ENCODE peak calls at places on chromosomes 7 and 10, in seven cellular contexts. One of them, this sample, is unnamed.

GRCh38 chr7:66047426-66047825 is 28.2 kb upstream of the ASL start:
- DNase-seq in Peyer's patch: no peak
- DNase-seq in testis: no peak
- DNase-seq in adrenal gland: peak; percentile 69
- DNase-seq in heart left ventricle: no peak
- DNase-seq in A549: peak; percentile 77
- DNase-seq in sigmoid colon: no peak
- DNase-seq in this sample: no peak

GRCh38 chr10:30034433-30035137 is 24.8 kb downstream of the JCAD start:
- DNase-seq in adrenal gland: no peak
- DNase-seq in A549: no peak
- DNase-seq in sigmoid colon: no peak
- DNase-seq in heart left ventricle: no peak
- DNase-seq in Peyer's patch: no peak
- DNase-seq in testis: no peak
- DNase-seq in this sample: no peak

GRCh38 chr7:130135208-130136205 is 65.2 kb downstream of the KLHDC10 start:
- DNase-seq in A549: no peak
- DNase-seq in Peyer's patch: no peak
- DNase-seq in adrenal gland: no peak
- DNase-seq in sigmoid colon: no peak
- DNase-seq in heart left ventricle: no peak
- DNase-seq in testis: no peak
- DNase-seq in this sample: no peak

GRCh38 chr7:12458520-12459131 is 55.0 kb upstream of the VWDE start:
- DNase-seq in testis: no peak
- DNase-seq in sigmoid colon: no peak
- DNase-seq in A549: peak; percentile 41
- DNase-seq in adrenal gland: no peak
- DNase-seq in Peyer's patch: no peak
- DNase-seq in heart left ventricle: no peak
- DNase-seq in this sample: no peak

GRCh38 chr7:240887-241421 is 48.6 kb downstream of the FAM20C start:
- DNase-seq in adrenal gland: no peak
- DNase-seq in A549: no peak
- DNase-seq in sigmoid colon: no peak
- DNase-seq in Peyer's patch: no peak
- DNase-seq in heart left ventricle: no peak
- DNase-seq in testis: no peak
- DNase-seq in this sample: no peak

GRCh38 chr7:142383826-142384507 is 126.1 kb upstream of the PRSS58 start:
- DNase-seq in Peyer's patch: no peak
- DNase-seq in heart left ventricle: no peak
- DNase-seq in A549: no peak
- DNase-seq in testis: no peak
- DNase-seq in adrenal gland: no peak
- DNase-seq in sigmoid colon: no peak
- DNase-seq in this sample: no peak

GRCh38 chr10:580796-581195 is 108.7 kb downstream of the DIP2C start:
- DNase-seq in heart left ventricle: no peak
- DNase-seq in A549: no peak
- DNase-seq in testis: no peak
- DNase-seq in sigmoid colon: no peak
- DNase-seq in Peyer's patch: no peak
- DNase-seq in adrenal gland: peak; percentile 57
- DNase-seq in this sample: no peak

GRCh38 chr10:121308046-121308445 is 290.2 kb downstream of the FGFR2 start:
- DNase-seq in testis: no peak
- DNase-seq in Peyer's patch: no peak
- DNase-seq in A549: no peak
- DNase-seq in sigmoid colon: no peak
- DNase-seq in adrenal gland: no peak
- DNase-seq in heart left ventricle: no peak
- DNase-seq in this sample: no peak

GRCh38 chr10:72016608-72017310 is 52.6 kb downstream of the CHST3 start:
- DNase-seq in adrenal gland: peak; percentile 61
- DNase-seq in Peyer's patch: no peak
- DNase-seq in A549: no peak
- DNase-seq in sigmoid colon: no peak
- DNase-seq in testis: no peak
- DNase-seq in heart left ventricle: peak; percentile 75
- DNase-seq in this sample: no peak

GRCh38 chr7:101996131-101996691 is 178.8 kb downstream of the CUX1 start:
- DNase-seq in Peyer's patch: no peak
- DNase-seq in testis: no peak
- DNase-seq in sigmoid colon: no peak
- DNase-seq in heart left ventricle: no peak
- DNase-seq in adrenal gland: no peak
- DNase-seq in A549: no peak
- DNase-seq in this sample: no peak

GRCh38 chr10:109027534-109028185 is 895.7 kb downstream of the XPNPEP1 start:
- DNase-seq in adrenal gland: no peak
- DNase-seq in sigmoid colon: no peak
- DNase-seq in Peyer's patch: no peak
- DNase-seq in heart left ventricle: no peak
- DNase-seq in A549: no peak
- DNase-seq in testis: no peak
- DNase-seq in this sample: no peak

GRCh38 chr7:82593780-82594179 is 150.2 kb upstream of the CACNA2D1 start:
- DNase-seq in sigmoid colon: no peak
- DNase-seq in adrenal gland: no peak
- DNase-seq in A549: no peak
- DNase-seq in heart left ventricle: no peak
- DNase-seq in Peyer's patch: no peak
- DNase-seq in testis: no peak
- DNase-seq in this sample: no peak

GRCh38 chr7:151899513-151900360 is 22.8 kb upstream of the PRKAG2 start:
- DNase-seq in testis: no peak
- DNase-seq in adrenal gland: no peak
- DNase-seq in A549: no peak
- DNase-seq in heart left ventricle: no peak
- DNase-seq in sigmoid colon: peak; percentile 52
- DNase-seq in Peyer's patch: no peak
- DNase-seq in this sample: no peak

GRCh38 chr10:29250066-29250465 is 38.8 kb upstream of the LYZL1 start:
- DNase-seq in Peyer's patch: no peak
- DNase-seq in heart left ventricle: no peak
- DNase-seq in A549: no peak
- DNase-seq in adrenal gland: no peak
- DNase-seq in testis: no peak
- DNase-seq in sigmoid colon: no peak
- DNase-seq in this sample: no peak

GRCh38 chr7:131369354-131369753 is 41.7 kb downstream of the MKLN1 start:
- DNase-seq in heart left ventricle: no peak
- DNase-seq in testis: no peak
- DNase-seq in adrenal gland: no peak
- DNase-seq in A549: no peak
- DNase-seq in sigmoid colon: no peak
- DNase-seq in Peyer's patch: no peak
- DNase-seq in this sample: no peak

GRCh38 chr7:75836798-75837197 is 23.2 kb upstream of the CCL24 start:
- DNase-seq in sigmoid colon: no peak
- DNase-seq in Peyer's patch: no peak
- DNase-seq in adrenal gland: no peak
- DNase-seq in heart left ventricle: no peak
- DNase-seq in A549: no peak
- DNase-seq in testis: no peak
- DNase-seq in this sample: no peak

GRCh38 chr7:156308976-156309620 is 331.5 kb upstream of the RNF32 start:
- DNase-seq in sigmoid colon: no peak
- DNase-seq in testis: no peak
- DNase-seq in Peyer's patch: no peak
- DNase-seq in adrenal gland: no peak
- DNase-seq in heart left ventricle: no peak
- DNase-seq in A549: no peak
- DNase-seq in this sample: no peak

GRCh38 chr7:27277628-27278027 is 35.0 kb downstream of the EVX1 start:
- DNase-seq in heart left ventricle: no peak
- DNase-seq in adrenal gland: peak; percentile 77
- DNase-seq in testis: no peak
- DNase-seq in A549: peak; percentile 77
- DNase-seq in sigmoid colon: no peak
- DNase-seq in Peyer's patch: peak; percentile 76
- DNase-seq in this sample: no peak

GRCh38 chr7:47453093-47454056 is 128.5 kb downstream of the TNS3 start:
- DNase-seq in Peyer's patch: peak; percentile 77
- DNase-seq in A549: no peak
- DNase-seq in testis: peak; percentile 56
- DNase-seq in sigmoid colon: peak; percentile 89
- DNase-seq in adrenal gland: peak; percentile 78
- DNase-seq in heart left ventricle: peak; percentile 75
- DNase-seq in this sample: no peak

GRCh38 chr7:150378115-150378852 is 846 bp upstream of the ZNF775 start:
- DNase-seq in testis: no peak
- DNase-seq in heart left ventricle: peak; percentile 61
- DNase-seq in adrenal gland: peak; percentile 62
- DNase-seq in sigmoid colon: peak; percentile 76
- DNase-seq in Peyer's patch: peak; percentile 82
- DNase-seq in A549: peak; percentile 84
- DNase-seq in this sample: no peak

GRCh38 chr10:117964528-117964927 is 82.2 kb downstream of the RAB11FIP2 start:
- DNase-seq in testis: no peak
- DNase-seq in heart left ventricle: no peak
- DNase-seq in Peyer's patch: no peak
- DNase-seq in adrenal gland: no peak
- DNase-seq in sigmoid colon: no peak
- DNase-seq in A549: no peak
- DNase-seq in this sample: no peak

GRCh38 chr7:116554911-116555310 is 30.1 kb downstream of the CAV1 start:
- DNase-seq in heart left ventricle: no peak
- DNase-seq in sigmoid colon: no peak
- DNase-seq in testis: no peak
- DNase-seq in adrenal gland: no peak
- DNase-seq in A549: no peak
- DNase-seq in Peyer's patch: no peak
- DNase-seq in this sample: no peak

GRCh38 chr7:116551692-116552091 is 26.9 kb downstream of the CAV1 start:
- DNase-seq in A549: no peak
- DNase-seq in testis: no peak
- DNase-seq in adrenal gland: no peak
- DNase-seq in heart left ventricle: no peak
- DNase-seq in Peyer's patch: no peak
- DNase-seq in sigmoid colon: no peak
- DNase-seq in this sample: no peak

GRCh38 chr7:116554436-116554835 is 29.6 kb downstream of the CAV1 start:
- DNase-seq in testis: no peak
- DNase-seq in sigmoid colon: no peak
- DNase-seq in heart left ventricle: peak; percentile 52
- DNase-seq in A549: no peak
- DNase-seq in adrenal gland: no peak
- DNase-seq in Peyer's patch: peak; percentile 64
- DNase-seq in this sample: no peak

GRCh38 chr7:116552616-116553015 is 27.8 kb downstream of the CAV1 start:
- DNase-seq in A549: peak; percentile 53
- DNase-seq in testis: no peak
- DNase-seq in sigmoid colon: no peak
- DNase-seq in adrenal gland: no peak
- DNase-seq in Peyer's patch: no peak
- DNase-seq in heart left ventricle: no peak
- DNase-seq in this sample: no peak

GRCh38 chr7:116553168-116553567 is 28.3 kb downstream of the CAV1 start:
- DNase-seq in sigmoid colon: no peak
- DNase-seq in heart left ventricle: no peak
- DNase-seq in Peyer's patch: no peak
- DNase-seq in adrenal gland: no peak
- DNase-seq in testis: no peak
- DNase-seq in A549: no peak
- DNase-seq in this sample: no peak
- TF ChIP-seq POLR2A in sigmoid colon: no peak
- TF ChIP-seq POLR2A in heart left ventricle: no peak
- TF ChIP-seq POLR2A in Peyer's patch: no peak
- TF ChIP-seq POLR2A in adrenal gland: no peak
- TF ChIP-seq POLR2A in testis: no peak
- TF ChIP-seq POLR2A in A549: no peak
- TF ChIP-seq POLR2A in this sample: no peak

GRCh38 chr10:101839421-101840063 is 4.1 kb downstream of the KCNIP2 start:
- DNase-seq in Peyer's patch: peak; percentile 77
- DNase-seq in heart left ventricle: peak; percentile 57
- DNase-seq in A549: no peak
- DNase-seq in adrenal gland: no peak
- DNase-seq in sigmoid colon: no peak
- DNase-seq in testis: no peak
- DNase-seq in this sample: no peak
- H3K4me3 ChIP-seq in Peyer's patch: peak overlapping the region; percentile 49
- H3K4me3 ChIP-seq in heart left ventricle: peak overlapping the region; percentile 4
- H3K4me3 ChIP-seq in A549: peak overlapping the region; percentile 38
- H3K4me3 ChIP-seq in adrenal gland: peak overlapping the region; percentile 64
- H3K4me3 ChIP-seq in sigmoid colon: no peak overlapping the region
- H3K4me3 ChIP-seq in testis: no peak overlapping the region
- H3K4me3 ChIP-seq in this sample: peak overlapping the region; percentile 19

GRCh38 chr7:117217121-117217520 is 105.7 kb downstream of the WNT2 start:
- DNase-seq in heart left ventricle: no peak
- DNase-seq in adrenal gland: no peak
- DNase-seq in sigmoid colon: no peak
- DNase-seq in A549: no peak
- DNase-seq in Peyer's patch: no peak
- DNase-seq in testis: no peak
- DNase-seq in this sample: no peak
- H3K27ac ChIP-seq in heart left ventricle: no peak overlapping the region
- H3K27ac ChIP-seq in adrenal gland: no peak overlapping the region
- H3K27ac ChIP-seq in sigmoid colon: no peak overlapping the region
- H3K27ac ChIP-seq in A549: no peak overlapping the region
- H3K27ac ChIP-seq in Peyer's patch: no peak overlapping the region
- H3K27ac ChIP-seq in testis: no peak overlapping the region
- H3K27ac ChIP-seq in this sample: no peak overlapping the region

GRCh38 chr10:95440326-95440725 is 120.8 kb downstream of the SORBS1 start:
- DNase-seq in sigmoid colon: no peak
- DNase-seq in testis: no peak
- DNase-seq in heart left ventricle: no peak
- DNase-seq in A549: no peak
- DNase-seq in adrenal gland: no peak
- DNase-seq in Peyer's patch: no peak
- DNase-seq in this sample: no peak

GRCh38 chr10:95443636-95444035 is 117.5 kb downstream of the SORBS1 start:
- DNase-seq in A549: no peak
- DNase-seq in testis: no peak
- DNase-seq in sigmoid colon: no peak
- DNase-seq in heart left ventricle: no peak
- DNase-seq in adrenal gland: no peak
- DNase-seq in Peyer's patch: no peak
- DNase-seq in this sample: no peak

GRCh38 chr10:95442341-95442740 is 118.8 kb downstream of the SORBS1 start:
- DNase-seq in adrenal gland: no peak
- DNase-seq in A549: no peak
- DNase-seq in heart left ventricle: no peak
- DNase-seq in Peyer's patch: no peak
- DNase-seq in testis: no peak
- DNase-seq in sigmoid colon: no peak
- DNase-seq in this sample: no peak

GRCh38 chr10:95440756-95441546 is 120.2 kb downstream of the SORBS1 start:
- DNase-seq in sigmoid colon: no peak
- DNase-seq in adrenal gland: no peak
- DNase-seq in A549: no peak
- DNase-seq in Peyer's patch: no peak
- DNase-seq in heart left ventricle: no peak
- DNase-seq in testis: no peak
- DNase-seq in this sample: no peak

DNA sequence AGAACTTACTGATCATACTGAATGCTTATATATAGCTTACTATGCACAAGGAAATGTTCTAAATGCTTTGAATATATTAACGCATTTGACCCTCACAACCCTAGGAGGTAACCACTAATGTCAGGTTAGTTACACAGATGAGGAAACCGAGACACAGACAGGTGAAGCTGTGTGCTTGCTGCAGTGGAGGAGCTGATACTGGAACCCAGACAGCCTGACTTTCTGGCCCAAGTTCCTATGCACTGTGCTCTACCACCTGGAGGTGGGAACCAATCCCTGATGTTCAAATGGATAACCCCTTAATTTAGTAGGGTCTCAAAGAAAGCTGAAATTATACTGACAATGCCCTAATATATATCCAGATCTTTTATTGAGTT is 119.6 kb downstream of the SORBS1 start:
- DNase-seq in Peyer's patch: no peak
- DNase-seq in adrenal gland: no peak
- DNase-seq in testis: no peak
- DNase-seq in A549: no peak
- DNase-seq in heart left ventricle: no peak
- DNase-seq in sigmoid colon: no peak
- DNase-seq in this sample: no peak
- TF ChIP-seq POLR2A in Peyer's patch: no peak
- TF ChIP-seq POLR2A in adrenal gland: no peak
- TF ChIP-seq POLR2A in testis: no peak
- TF ChIP-seq POLR2A in A549: no peak
- TF ChIP-seq POLR2A in heart left ventricle: no peak
- TF ChIP-seq POLR2A in sigmoid colon: no peak
- TF ChIP-seq POLR2A in this sample: no peak

This sample was measured in esophagus squamous epithelium.